ENCODE peak calls at places on chromosomes 3 and 15, in six cellular contexts. One of them, this sample, is unnamed.

GRCh38 chr3:67090472-67090871 is 92.4 kb downstream of the KBTBD8 start:
- DNase-seq in PC-3: peak; percentile 8
- DNase-seq in breast epithelium: no peak
- DNase-seq in ovary: no peak
- DNase-seq in CD8-positive, alpha-beta T cell: no peak
- DNase-seq in Panc1: no peak
- DNase-seq in this sample: no peak

GRCh38 chr3:69364354-69364753 is 21.5 kb downstream of the FRMD4B start:
- DNase-seq in CD8-positive, alpha-beta T cell: no peak
- DNase-seq in breast epithelium: no peak
- DNase-seq in ovary: no peak
- DNase-seq in PC-3: peak; percentile 51
- DNase-seq in Panc1: no peak
- DNase-seq in this sample: no peak

GRCh38 chr3:144241381-144241780 is 269.8 kb downstream of the DIPK2A start:
- DNase-seq in Panc1: no peak
- DNase-seq in CD8-positive, alpha-beta T cell: no peak
- DNase-seq in breast epithelium: no peak
- DNase-seq in PC-3: no peak
- DNase-seq in ovary: no peak
- DNase-seq in this sample: no peak

GRCh38 chr3:183396662-183397391 is 31.6 kb downstream of the MCF2L2 start:
- DNase-seq in ovary: no peak
- DNase-seq in PC-3: no peak
- DNase-seq in Panc1: no peak
- DNase-seq in breast epithelium: no peak
- DNase-seq in CD8-positive, alpha-beta T cell: no peak
- DNase-seq in this sample: no peak

GRCh38 chr15:39188314-39188713 is 392.6 kb upstream of the THBS1 start:
- DNase-seq in breast epithelium: no peak
- DNase-seq in ovary: no peak
- DNase-seq in CD8-positive, alpha-beta T cell: no peak
- DNase-seq in Panc1: no peak
- DNase-seq in PC-3: no peak
- DNase-seq in this sample: no peak

GRCh38 chr3:36736327-36736726 is 28.0 kb downstream of the DCLK3 start:
- DNase-seq in ovary: no peak
- DNase-seq in breast epithelium: no peak
- DNase-seq in Panc1: no peak
- DNase-seq in PC-3: no peak
- DNase-seq in CD8-positive, alpha-beta T cell: no peak
- DNase-seq in this sample: no peak

GRCh38 chr3:56144792-56145191 is 323.5 kb downstream of the ERC2 start:
- DNase-seq in PC-3: no peak
- DNase-seq in breast epithelium: no peak
- DNase-seq in CD8-positive, alpha-beta T cell: no peak
- DNase-seq in ovary: no peak
- DNase-seq in Panc1: no peak
- DNase-seq in this sample: no peak

GRCh38 chr3:180018588-180018987 is 18.1 kb downstream of the PEX5L start:
- DNase-seq in ovary: no peak
- DNase-seq in Panc1: no peak
- DNase-seq in CD8-positive, alpha-beta T cell: no peak
- DNase-seq in breast epithelium: no peak
- DNase-seq in PC-3: peak; percentile 10
- DNase-seq in this sample: no peak

GRCh38 chr3:126618021-126618420 is 36.9 kb downstream of the TXNRD3 start:
- DNase-seq in ovary: no peak
- DNase-seq in PC-3: no peak
- DNase-seq in breast epithelium: no peak
- DNase-seq in Panc1: no peak
- DNase-seq in CD8-positive, alpha-beta T cell: no peak
- DNase-seq in this sample: no peak

GRCh38 chr15:101543026-101543390 is 53.5 kb upstream of the PCSK6 start:
- DNase-seq in ovary: no peak
- DNase-seq in breast epithelium: no peak
- DNase-seq in Panc1: no peak
- DNase-seq in PC-3: no peak
- DNase-seq in CD8-positive, alpha-beta T cell: no peak
- DNase-seq in this sample: no peak

GRCh38 chr3:124032881-124033359 is 41.0 kb upstream of the ROPN1 start:
- DNase-seq in ovary: peak; percentile 92
- DNase-seq in breast epithelium: peak; percentile 74
- DNase-seq in CD8-positive, alpha-beta T cell: peak; percentile 38
- DNase-seq in PC-3: peak; percentile 85
- DNase-seq in Panc1: no peak
- DNase-seq in this sample: peak; percentile 73

GRCh38 chr15:31031471-31032064 is 40.1 kb upstream of the MTMR10 start:
- DNase-seq in PC-3: no peak
- DNase-seq in ovary: no peak
- DNase-seq in Panc1: no peak
- DNase-seq in CD8-positive, alpha-beta T cell: no peak
- DNase-seq in breast epithelium: no peak
- DNase-seq in this sample: no peak

GRCh38 chr15:59299919-59300617 is 72.6 kb downstream of the MYO1E start:
- DNase-seq in breast epithelium: peak; percentile 80
- DNase-seq in CD8-positive, alpha-beta T cell: peak; percentile 53
- DNase-seq in PC-3: peak; percentile 96
- DNase-seq in ovary: peak; percentile 38
- DNase-seq in Panc1: peak; percentile 92
- DNase-seq in this sample: peak; percentile 49

GRCh38 chr15:27454281-27455060 is 483.5 kb downstream of the GABRG3 start:
- DNase-seq in PC-3: peak; percentile 64
- DNase-seq in Panc1: peak; percentile 27
- DNase-seq in ovary: no peak
- DNase-seq in CD8-positive, alpha-beta T cell: no peak
- DNase-seq in breast epithelium: no peak
- DNase-seq in this sample: no peak

GRCh38 chr3:142056656-142057330 is 92.6 kb downstream of the TFDP2 start:
- DNase-seq in ovary: no peak
- DNase-seq in CD8-positive, alpha-beta T cell: no peak
- DNase-seq in Panc1: no peak
- DNase-seq in breast epithelium: no peak
- DNase-seq in PC-3: no peak
- DNase-seq in this sample: no peak

GRCh38 chr15:88218557-88219214 is 37.9 kb downstream of the NTRK3 start:
- DNase-seq in CD8-positive, alpha-beta T cell: no peak
- DNase-seq in PC-3: no peak
- DNase-seq in breast epithelium: no peak
- DNase-seq in ovary: no peak
- DNase-seq in Panc1: no peak
- DNase-seq in this sample: no peak

GRCh38 chr15:78007965-78008886 is 69.3 kb downstream of the TBC1D2B start:
- DNase-seq in breast epithelium: no peak
- DNase-seq in Panc1: no peak
- DNase-seq in CD8-positive, alpha-beta T cell: no peak
- DNase-seq in PC-3: peak; percentile 75
- DNase-seq in ovary: peak; percentile 83
- DNase-seq in this sample: peak; percentile 93

GRCh38 chr15:65532738-65533051 is 2.4 kb downstream of the HACD3 start:
- DNase-seq in ovary: no peak
- DNase-seq in breast epithelium: no peak
- DNase-seq in Panc1: no peak
- DNase-seq in PC-3: peak; percentile 69
- DNase-seq in CD8-positive, alpha-beta T cell: no peak
- DNase-seq in this sample: no peak

GRCh38 chr15:98103570-98103969 is 143.1 kb downstream of the ARRDC4 start:
- DNase-seq in breast epithelium: no peak
- DNase-seq in Panc1: no peak
- DNase-seq in ovary: no peak
- DNase-seq in CD8-positive, alpha-beta T cell: no peak
- DNase-seq in PC-3: no peak
- DNase-seq in this sample: no peak

GRCh38 chr3:184474907-184475306 is 86.7 kb upstream of the EPHB3 start:
- DNase-seq in CD8-positive, alpha-beta T cell: no peak
- DNase-seq in ovary: no peak
- DNase-seq in PC-3: no peak
- DNase-seq in breast epithelium: no peak
- DNase-seq in Panc1: no peak
- DNase-seq in this sample: no peak
- H3K27me3 ChIP-seq in CD8-positive, alpha-beta T cell: no peaks in the 10 kb centered on the region
- H3K27me3 ChIP-seq in ovary: peaks cover 2% of the 10 kb centered on the region
- H3K27me3 ChIP-seq in PC-3: peaks cover 84% of the 10 kb centered on the region
- H3K27me3 ChIP-seq in breast epithelium: no peaks in the 10 kb centered on the region
- H3K27me3 ChIP-seq in Panc1: peaks cover 50% of the 10 kb centered on the region
- H3K27me3 ChIP-seq in this sample: peaks cover 3% of the 10 kb centered on the region

GRCh38 chr3:85790445-85791030 is 831.7 kb downstream of the CADM2 start:
- DNase-seq in PC-3: no peak
- DNase-seq in Panc1: no peak
- DNase-seq in ovary: no peak
- DNase-seq in breast epithelium: no peak
- DNase-seq in CD8-positive, alpha-beta T cell: no peak
- DNase-seq in this sample: no peak

GRCh38 chr3:85801955-85802354 is 843.2 kb downstream of the CADM2 start:
- DNase-seq in breast epithelium: no peak
- DNase-seq in PC-3: peak; percentile 80
- DNase-seq in CD8-positive, alpha-beta T cell: no peak
- DNase-seq in Panc1: no peak
- DNase-seq in ovary: no peak
- DNase-seq in this sample: no peak

GRCh38 chr3:85800676-85801075 is 841.9 kb downstream of the CADM2 start:
- DNase-seq in CD8-positive, alpha-beta T cell: no peak
- DNase-seq in Panc1: no peak
- DNase-seq in breast epithelium: no peak
- DNase-seq in ovary: no peak
- DNase-seq in PC-3: no peak
- DNase-seq in this sample: no peak

GRCh38 chr3:85796140-85796539 is 837.4 kb downstream of the CADM2 start:
- DNase-seq in ovary: no peak
- DNase-seq in PC-3: no peak
- DNase-seq in Panc1: no peak
- DNase-seq in breast epithelium: no peak
- DNase-seq in CD8-positive, alpha-beta T cell: no peak
- DNase-seq in this sample: no peak
- H3K27ac ChIP-seq in ovary: no peak overlapping the region
- H3K27ac ChIP-seq in PC-3: no peak overlapping the region
- H3K27ac ChIP-seq in Panc1: no peak overlapping the region
- H3K27ac ChIP-seq in breast epithelium: no peak overlapping the region
- H3K27ac ChIP-seq in CD8-positive, alpha-beta T cell: no peak overlapping the region
- H3K27ac ChIP-seq in this sample: no peak overlapping the region

GRCh38 chr3:158102219-158102612 is 4.0 kb downstream of the SHOX2 start:
- DNase-seq in ovary: no peak
- DNase-seq in Panc1: no peak
- DNase-seq in CD8-positive, alpha-beta T cell: no peak
- DNase-seq in PC-3: no peak
- DNase-seq in breast epithelium: no peak
- DNase-seq in this sample: no peak
- H3K27me3 ChIP-seq in ovary: peaks cover 13% of the 10 kb centered on the region
- H3K27me3 ChIP-seq in Panc1: no peaks in the 10 kb centered on the region
- H3K27me3 ChIP-seq in CD8-positive, alpha-beta T cell: peaks cover 93% of the 10 kb centered on the region
- H3K27me3 ChIP-seq in PC-3: peaks cover 4% of the 10 kb centered on the region
- H3K27me3 ChIP-seq in breast epithelium: peaks cover 3% of the 10 kb centered on the region
- H3K27me3 ChIP-seq in this sample: peaks cover 96% of the 10 kb centered on the region

GRCh38 chr3:101850327-101851048 is 1.2 kb downstream of the NFKBIZ start:
- DNase-seq in PC-3: peak; percentile 57
- DNase-seq in ovary: no peak
- DNase-seq in Panc1: no peak
- DNase-seq in breast epithelium: no peak
- DNase-seq in CD8-positive, alpha-beta T cell: peak; percentile 23
- DNase-seq in this sample: no peak
- H3K27ac ChIP-seq in PC-3: peak overlapping the region; percentile 52
- H3K27ac ChIP-seq in ovary: peak overlapping the region; percentile 99
- H3K27ac ChIP-seq in Panc1: peak overlapping the region; percentile 91
- H3K27ac ChIP-seq in breast epithelium: peak overlapping the region; percentile 96
- H3K27ac ChIP-seq in CD8-positive, alpha-beta T cell: peak overlapping the region; percentile 96
- H3K27ac ChIP-seq in this sample: peak overlapping the region; percentile 96

GRCh38 chr15:67382723-67383122 is 128.1 kb downstream of the IQCH start:
- DNase-seq in Panc1: no peak
- DNase-seq in PC-3: no peak
- DNase-seq in ovary: no peak
- DNase-seq in CD8-positive, alpha-beta T cell: no peak
- DNase-seq in breast epithelium: no peak
- DNase-seq in this sample: no peak

GRCh38 chr15:67383903-67384302 is 129.3 kb downstream of the IQCH start:
- DNase-seq in breast epithelium: no peak
- DNase-seq in PC-3: peak; percentile 15
- DNase-seq in CD8-positive, alpha-beta T cell: no peak
- DNase-seq in Panc1: no peak
- DNase-seq in ovary: no peak
- DNase-seq in this sample: no peak

GRCh38 chr15:67381416-67382045 is 126.9 kb downstream of the IQCH start:
- DNase-seq in ovary: no peak
- DNase-seq in Panc1: no peak
- DNase-seq in PC-3: no peak
- DNase-seq in CD8-positive, alpha-beta T cell: no peak
- DNase-seq in breast epithelium: no peak
- DNase-seq in this sample: no peak

GRCh38 chr15:67379530-67379929 is 124.9 kb downstream of the IQCH start:
- DNase-seq in PC-3: no peak
- DNase-seq in Panc1: no peak
- DNase-seq in ovary: no peak
- DNase-seq in breast epithelium: no peak
- DNase-seq in CD8-positive, alpha-beta T cell: no peak
- DNase-seq in this sample: no peak

DNA sequence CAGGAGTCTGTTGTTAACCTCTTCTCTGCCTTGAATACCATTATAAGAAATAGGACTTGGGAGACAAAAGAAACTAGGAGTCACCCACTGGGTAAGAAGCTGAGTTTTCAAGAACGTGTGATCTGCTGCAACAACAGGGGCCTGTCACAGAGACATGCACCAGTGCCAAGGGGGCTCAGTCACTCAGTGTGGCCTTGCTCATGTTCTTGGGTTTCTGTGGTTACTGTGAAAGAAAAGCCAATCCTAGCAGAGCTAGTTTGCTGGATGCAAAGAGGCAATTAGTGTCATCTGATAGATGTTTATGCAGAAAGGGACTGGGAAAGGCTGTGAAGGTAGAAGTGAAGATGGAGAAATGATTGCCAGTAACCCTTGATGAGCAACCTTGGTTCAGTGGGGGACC is 126.3 kb downstream of the IQCH start:
- DNase-seq in breast epithelium: no peak
- DNase-seq in CD8-positive, alpha-beta T cell: no peak
- DNase-seq in ovary: no peak
- DNase-seq in Panc1: no peak
- DNase-seq in PC-3: no peak
- DNase-seq in this sample: no peak
- H3K27me3 ChIP-seq in breast epithelium: no peaks in the 10 kb centered on the region
- H3K27me3 ChIP-seq in CD8-positive, alpha-beta T cell: no peaks in the 10 kb centered on the region
- H3K27me3 ChIP-seq in ovary: no peaks in the 10 kb centered on the region
- H3K27me3 ChIP-seq in Panc1: no peaks in the 10 kb centered on the region
- H3K27me3 ChIP-seq in PC-3: no peaks in the 10 kb centered on the region
- H3K27me3 ChIP-seq in this sample: no peaks in the 10 kb centered on the region

GRCh38 chr3:72080800-72081199 is 295.9 kb upstream of the PROK2 start:
- DNase-seq in breast epithelium: no peak
- DNase-seq in PC-3: no peak
- DNase-seq in CD8-positive, alpha-beta T cell: no peak
- DNase-seq in ovary: no peak
- DNase-seq in Panc1: no peak
- DNase-seq in this sample: no peak

GRCh38 chr3:72082121-72082715 is 297.3 kb upstream of the PROK2 start:
- DNase-seq in breast epithelium: no peak
- DNase-seq in CD8-positive, alpha-beta T cell: no peak
- DNase-seq in ovary: no peak
- DNase-seq in Panc1: no peak
- DNase-seq in PC-3: no peak
- DNase-seq in this sample: no peak

GRCh38 chr3:72081456-72081855 is 296.5 kb upstream of the PROK2 start:
- DNase-seq in ovary: no peak
- DNase-seq in CD8-positive, alpha-beta T cell: no peak
- DNase-seq in breast epithelium: no peak
- DNase-seq in PC-3: no peak
- DNase-seq in Panc1: no peak
- DNase-seq in this sample: no peak

GRCh38 chr3:72085036-72085435 is 300.1 kb upstream of the PROK2 start:
- DNase-seq in Panc1: no peak
- DNase-seq in ovary: no peak
- DNase-seq in breast epithelium: no peak
- DNase-seq in PC-3: no peak
- DNase-seq in CD8-positive, alpha-beta T cell: no peak
- DNase-seq in this sample: no peak

GRCh38 chr3:72082776-72083477 is 298.0 kb upstream of the PROK2 start:
- DNase-seq in Panc1: no peak
- DNase-seq in breast epithelium: no peak
- DNase-seq in CD8-positive, alpha-beta T cell: no peak
- DNase-seq in ovary: no peak
- DNase-seq in PC-3: no peak
- DNase-seq in this sample: no peak
- H3K27ac ChIP-seq in Panc1: no peak overlapping the region
- H3K27ac ChIP-seq in breast epithelium: no peak overlapping the region
- H3K27ac ChIP-seq in CD8-positive, alpha-beta T cell: no peak overlapping the region
- H3K27ac ChIP-seq in ovary: no peak overlapping the region
- H3K27ac ChIP-seq in PC-3: no peak overlapping the region
- H3K27ac ChIP-seq in this sample: no peak overlapping the region

This sample was measured in gastrocnemius medialis.